ENCODE peak calls at places on chromosome 4, in eight cellular contexts. V is glutamatergic neuron, J is WERI-Rb-1, X is mesenchymal stem cell, A is nucleus accumbens, G is RPMI7951, K is HT1080, I is T-cell. T is an unnamed sample.

GRCh38 chr4:187128226-187128625 is 404.6 kb upstream of the FAT1 start:
- DNase-seq in V (no peak), J (no peak), X (peak), A (no peak), G (peak), K (peak), I (no peak), T (no peak)

GRCh38 chr4:119858176-119858575 is 208.5 kb downstream of the MAD2L1 start:
- DNase-seq in V (no peak), J (no peak), X (peak), A (no peak), G (no peak), K (no peak), I (no peak), T (no peak)

GRCh38 chr4:174435981-174436776 is 86.1 kb downstream of the HPGD start:
- DNase-seq in V (no peak), J (no peak), X (no peak), A (no peak), G (no peak), K (no peak), I (no peak), T (no peak)

GRCh38 chr4:182764137-182764536 is 153.0 kb downstream of the DCTD start:
- DNase-seq in V (no peak), J (no peak), X (peak), A (no peak), G (no peak), K (peak), I (no peak), T (peak)

GRCh38 chr4:74266081-74266480 is 42.2 kb upstream of the EPGN start:
- DNase-seq in V (no peak), J (no peak), X (no peak), A (no peak), G (no peak), K (peak), I (no peak), T (no peak)

GRCh38 chr4:168124008-168124641 is 31.8 kb downstream of the ANXA10 start:
- DNase-seq in V (no peak), J (no peak), X (no peak), A (no peak), G (no peak), K (peak), I (no peak), T (no peak)

GRCh38 chr4:137226221-137226620 is 306.1 kb downstream of the PCDH18 start:
- DNase-seq in V (no peak), J (no peak), X (peak), A (no peak), G (no peak), K (no peak), I (no peak), T (no peak)

GRCh38 chr4:108107729-108108382 is 60.9 kb downstream of the LEF1 start:
- DNase-seq in V (no peak), J (no peak), X (no peak), A (no peak), G (no peak), K (no peak), I (peak), T (no peak)

GRCh38 chr4:113809313-113809712 is 47.8 kb upstream of the CAMK2D start:
- DNase-seq in V (no peak), J (no peak), X (peak), A (no peak), G (peak), K (peak), I (no peak), T (no peak)

GRCh38 chr4:17494258-17494657 is 17.6 kb downstream of the QDPR start:
- DNase-seq in V (no peak), J (no peak), X (peak), A (no peak), G (peak), K (peak), I (no peak), T (peak)

GRCh38 chr4:113116414-113117345 is 67.2 kb downstream of the ANK2 start:
- DNase-seq in V (no peak), J (peak), X (no peak), A (no peak), G (no peak), K (no peak), I (no peak), T (peak)

GRCh38 chr4:53885668-53886067 is 178.7 kb downstream of the CHIC2 start:
- DNase-seq in V (no peak), J (no peak), X (no peak), A (no peak), G (no peak), K (no peak), I (no peak), T (no peak)

GRCh38 chr4:2925496-2925895 is 37.7 kb downstream of the NOP14 start:
- DNase-seq in V (no peak), J (no peak), X (no peak), A (no peak), G (no peak), K (no peak), I (no peak), T (no peak)

GRCh38 chr4:48913346-48913745 is 6.8 kb upstream of the OCIAD2 start:
- DNase-seq in V (no peak), J (no peak), X (peak), A (no peak), G (peak), K (peak), I (no peak), T (no peak)

GRCh38 chr4:153880983-153881382 is 92.1 kb upstream of the SFRP2 start:
- DNase-seq in V (no peak), J (no peak), X (no peak), A (no peak), G (no peak), K (no peak), I (no peak), T (no peak)

GRCh38 chr4:182286035-182286434 is 42.8 kb downstream of the TENM3 start:
- DNase-seq in V (no peak), J (no peak), X (no peak), A (no peak), G (peak), K (peak), I (no peak), T (no peak)

GRCh38 chr4:5416637-5417036 is 291.7 kb downstream of the EVC2 start:
- DNase-seq in V (no peak), J (no peak), X (no peak), A (no peak), G (no peak), K (no peak), I (no peak), T (no peak)

GRCh38 chr4:1249731-1250526 is 999 bp upstream of the CTBP1 start:
- DNase-seq in V (no peak), J (peak), X (peak), A (no peak), G (peak), K (no peak), I (peak), T (no peak)

GRCh38 chr4:150211821-150212445 is 133.7 kb downstream of the DCLK2 start:
- DNase-seq in V (no peak), J (no peak), X (peak), A (no peak), G (peak), K (no peak), I (no peak), T (no peak)

GRCh38 chr4:158282252-158282651 is 72.0 kb downstream of the TMEM144 start:
- DNase-seq in V (no peak), J (no peak), X (peak), A (no peak), G (no peak), K (peak), I (no peak), T (no peak)

GRCh38 chr4:165297626-165298025 is 29.8 kb upstream of the MSMO1 start:
- DNase-seq in V (no peak), J (no peak), X (no peak), A (no peak), G (no peak), K (no peak), I (no peak), T (no peak)

GRCh38 chr4:124633285-124633941 is 79.1 kb downstream of the ANKRD50 start:
- DNase-seq in V (no peak), J (no peak), X (no peak), A (no peak), G (peak), K (no peak), I (no peak), T (no peak)

GRCh38 chr4:40601641-40602040 is 28.0 kb downstream of the RBM47 start:
- DNase-seq in V (no peak), J (no peak), X (no peak), A (no peak), G (no peak), K (no peak), I (no peak), T (no peak)

GRCh38 chr4:148192526-148192925 is 249.7 kb downstream of the NR3C2 start:
- DNase-seq in V (no peak), J (peak), X (no peak), A (no peak), G (no peak), K (peak), I (no peak), T (no peak)

GRCh38 chr4:135718019-135718418 is 1516.4 kb upstream of the PABPC4L start:
- DNase-seq in V (no peak), J (no peak), X (no peak), A (no peak), G (peak), K (no peak), I (no peak), T (no peak)

GRCh38 chr4:86359944-86360478 is at the start of gene MAPK10:
- DNase-seq in V (peak), J (no peak), X (peak), A (peak), G (peak), K (peak), I (peak), T (peak)

GRCh38 chr4:90718926-90719325 is 591.7 kb downstream of the CCSER1 start:
- DNase-seq in V (peak), J (peak), X (no peak), A (no peak), G (no peak), K (no peak), I (no peak), T (no peak)

GRCh38 chr4:38867478-38868054 is at the start of gene FAM114A1:
- DNase-seq in V (peak), J (peak), X (peak), A (no peak), G (peak), K (peak), I (no peak), T (peak)

GRCh38 chr4:120709986-120710385 is 212.5 kb downstream of the PRDM5 start:
- DNase-seq in V (no peak), J (no peak), X (peak), A (no peak), G (peak), K (no peak), I (no peak), T (no peak)

GRCh38 chr4:74640111-74640903 is 154.0 kb downstream of the BTC start:
- DNase-seq in V (no peak), J (no peak), X (peak), A (no peak), G (peak), K (peak), I (no peak), T (no peak)

GRCh38 chr4:144572660-144573059 is 73.3 kb upstream of the HHIP start:
- DNase-seq in V (no peak), J (no peak), X (no peak), A (no peak), G (no peak), K (peak), I (no peak), T (no peak)

GRCh38 chr4:139808381-139809206 is 143.0 kb downstream of the MGST2 start:
- DNase-seq in V (no peak), J (no peak), X (peak), A (no peak), G (no peak), K (peak), I (no peak), T (peak)

GRCh38 chr4:18882468-18882867 is 860.9 kb upstream of the LCORL start:
- DNase-seq in V (no peak), J (no peak), X (peak), A (no peak), G (peak), K (peak), I (no peak), T (no peak)

GRCh38 chr4:137825505-137825904 is 293.2 kb upstream of the PCDH18 start:
- DNase-seq in V (no peak), J (no peak), X (no peak), A (no peak), G (no peak), K (no peak), I (no peak), T (no peak)

GRCh38 chr4:2482693-2483092 is 13.8 kb downstream of the RNF4 start:
- DNase-seq in V (no peak), J (peak), X (no peak), A (no peak), G (no peak), K (no peak), I (no peak), T (peak)

GRCh38 chr4:183118585-183118984 is 19.5 kb downstream of the WWC2 start:
- DNase-seq in V (no peak), J (no peak), X (peak), A (no peak), G (peak), K (peak), I (no peak), T (no peak)

GRCh38 chr4:85028910-85029309 is 62.4 kb upstream of the WDFY3 start:
- DNase-seq in V (no peak), J (no peak), X (peak), A (no peak), G (peak), K (peak), I (no peak), T (no peak)

GRCh38 chr4:153113061-153113837 is 91.0 kb upstream of the TRIM2 start:
- DNase-seq in V (no peak), J (no peak), X (peak), A (no peak), G (peak), K (peak), I (no peak), T (no peak)

T was measured in small intestine.